ENCODE peak calls at places on chromosomes 3 and 15, in four cellular contexts. One of them, this sample, is unnamed. For H3K4me1, the result is how much of the 10 kb centered on the place peaks cover.

GRCh38 chr3:38563070-38563901 is 67.1 kb downstream of the EXOG start:
- DNase-seq in MM.1S: no peak
- DNase-seq in right atrium auricular region: no peak
- DNase-seq in lower lobe of right lung: peak
- DNase-seq in this sample: no peak

GRCh38 chr3:171784387-171784786 is 25.9 kb downstream of the PLD1 start:
- DNase-seq in MM.1S: no peak
- DNase-seq in right atrium auricular region: no peak
- DNase-seq in lower lobe of right lung: no peak
- DNase-seq in this sample: no peak

GRCh38 chr3:148943531-148944200 is 47.7 kb upstream of the GYG1 start:
- DNase-seq in MM.1S: peak
- DNase-seq in right atrium auricular region: no peak
- DNase-seq in lower lobe of right lung: no peak
- DNase-seq in this sample: no peak

GRCh38 chr15:40336129-40337122 is 4.3 kb downstream of the CCDC9B start:
- DNase-seq in MM.1S: peak
- DNase-seq in right atrium auricular region: no peak
- DNase-seq in lower lobe of right lung: no peak
- DNase-seq in this sample: no peak

GRCh38 chr3:17747184-17747889 is 4.9 kb upstream of the TBC1D5 start:
- DNase-seq in MM.1S: peak
- DNase-seq in right atrium auricular region: no peak
- DNase-seq in lower lobe of right lung: no peak
- DNase-seq in this sample: no peak

GRCh38 chr3:38829404-38829803 is 13.4 kb upstream of the SCN10A start:
- DNase-seq in MM.1S: no peak
- DNase-seq in right atrium auricular region: peak
- DNase-seq in lower lobe of right lung: no peak
- DNase-seq in this sample: peak

GRCh38 chr15:56291741-56292140 is 48.1 kb upstream of the RFX7 start:
- DNase-seq in MM.1S: no peak
- DNase-seq in right atrium auricular region: no peak
- DNase-seq in lower lobe of right lung: no peak
- DNase-seq in this sample: no peak

GRCh38 chr3:125231895-125232294 is 19.3 kb upstream of the SLC12A8 start:
- DNase-seq in MM.1S: no peak
- DNase-seq in right atrium auricular region: no peak
- DNase-seq in lower lobe of right lung: no peak
- DNase-seq in this sample: no peak

GRCh38 chr15:30649952-30650929 is 24.3 kb downstream of the ARHGAP11B start:
- DNase-seq in MM.1S: no peak
- DNase-seq in right atrium auricular region: no peak
- DNase-seq in lower lobe of right lung: no peak
- DNase-seq in this sample: no peak

GRCh38 chr3:33664195-33664594 is 53.9 kb downstream of the CLASP2 start:
- DNase-seq in MM.1S: no peak
- DNase-seq in right atrium auricular region: no peak
- DNase-seq in lower lobe of right lung: no peak
- DNase-seq in this sample: no peak

GRCh38 chr15:25799906-25800700 is 63.0 kb downstream of the ATP10A start:
- DNase-seq in MM.1S: no peak
- DNase-seq in right atrium auricular region: peak
- DNase-seq in lower lobe of right lung: no peak
- DNase-seq in this sample: no peak

GRCh38 chr3:40268708-40269524 is 40.6 kb upstream of the EIF1B start:
- DNase-seq in MM.1S: no peak
- DNase-seq in right atrium auricular region: no peak
- DNase-seq in lower lobe of right lung: no peak
- DNase-seq in this sample: no peak

GRCh38 chr3:106825962-106826605 is 551.2 kb upstream of the CCDC54 start:
- DNase-seq in MM.1S: no peak
- DNase-seq in right atrium auricular region: no peak
- DNase-seq in lower lobe of right lung: no peak
- DNase-seq in this sample: no peak

GRCh38 chr15:66758844-66759243 is 56.8 kb downstream of the SMAD6 start:
- DNase-seq in MM.1S: no peak
- DNase-seq in right atrium auricular region: no peak
- DNase-seq in lower lobe of right lung: no peak
- DNase-seq in this sample: no peak

GRCh38 chr15:66755298-66756068 is 53.4 kb downstream of the SMAD6 start:
- DNase-seq in MM.1S: no peak
- DNase-seq in right atrium auricular region: no peak
- DNase-seq in lower lobe of right lung: no peak
- DNase-seq in this sample: peak

GRCh38 chr15:66756220-66756769 is 54.3 kb downstream of the SMAD6 start:
- DNase-seq in MM.1S: no peak
- DNase-seq in right atrium auricular region: no peak
- DNase-seq in lower lobe of right lung: no peak
- DNase-seq in this sample: no peak

GRCh38 chr15:66757030-66757429 is 55.0 kb downstream of the SMAD6 start:
- DNase-seq in MM.1S: no peak
- DNase-seq in right atrium auricular region: no peak
- DNase-seq in lower lobe of right lung: no peak
- DNase-seq in this sample: no peak

DNA sequence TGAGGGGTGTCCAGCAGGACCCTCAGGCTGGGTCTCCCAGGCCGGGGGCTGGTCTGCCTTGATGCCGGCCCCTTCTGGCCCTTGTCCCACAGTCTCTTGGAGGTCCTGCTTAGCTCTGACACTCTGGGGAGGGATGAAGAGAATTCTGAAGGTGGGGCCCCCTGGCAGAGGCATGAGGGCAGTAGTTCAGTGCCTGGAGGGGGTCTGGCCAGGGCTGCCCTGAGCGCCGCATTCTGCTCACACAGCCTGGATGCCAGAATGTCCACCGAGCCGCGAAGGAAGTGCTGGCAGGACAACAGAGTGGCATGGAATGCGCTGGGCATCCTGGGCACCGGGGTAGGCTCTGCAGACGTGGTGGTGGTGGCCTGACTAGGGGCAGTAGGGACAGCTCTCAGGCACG is 55.5 kb downstream of the SMAD6 start:
- DNase-seq in MM.1S: no peak
- DNase-seq in right atrium auricular region: no peak
- DNase-seq in lower lobe of right lung: no peak
- DNase-seq in this sample: no peak
- H3K4me1 ChIP-seq in MM.1S: under half
- H3K4me1 ChIP-seq in right atrium auricular region: half or more
- H3K4me1 ChIP-seq in lower lobe of right lung: half or more
- H3K4me1 ChIP-seq in this sample: under half

DNA sequence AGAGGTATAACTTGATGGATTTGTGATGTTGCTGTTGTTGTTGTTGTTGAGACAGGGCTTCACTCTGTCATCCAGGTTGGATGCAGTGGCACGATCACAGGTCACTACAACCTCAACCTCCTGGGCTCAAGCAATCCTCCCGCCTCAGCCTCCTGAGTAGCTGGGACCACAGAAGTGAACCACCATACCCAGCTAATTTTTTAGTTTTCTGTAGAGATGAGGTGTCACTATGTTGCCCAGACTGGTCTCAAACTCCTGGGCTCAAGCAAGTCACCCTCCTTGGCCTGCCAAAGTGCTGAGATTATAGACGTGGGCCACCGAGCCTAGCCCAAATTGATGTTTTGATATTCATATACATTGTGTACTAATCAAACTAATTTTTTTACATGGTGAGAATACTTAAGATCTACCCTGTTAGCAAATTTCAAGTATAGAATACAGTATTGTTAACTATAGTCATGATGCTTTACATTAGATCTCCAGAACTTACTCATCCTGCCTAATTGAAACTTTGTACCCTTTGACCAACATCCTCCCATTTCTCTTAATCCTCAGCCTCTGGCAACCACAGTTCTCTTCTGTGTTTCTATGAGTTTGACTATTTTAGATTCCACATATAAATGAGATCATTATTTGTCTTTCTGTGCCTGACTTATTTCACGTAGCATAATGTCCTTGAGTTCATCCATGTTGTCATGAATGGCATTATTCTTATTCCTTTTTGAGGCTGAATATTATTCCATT is 23.2 kb downstream of the LMCD1 start:
- DNase-seq in MM.1S: no peak
- DNase-seq in right atrium auricular region: no peak
- DNase-seq in lower lobe of right lung: no peak
- DNase-seq in this sample: no peak
- H3K4me3 ChIP-seq in MM.1S: no peak
- H3K4me3 ChIP-seq in right atrium auricular region: no peak
- H3K4me3 ChIP-seq in lower lobe of right lung: no peak
- H3K4me3 ChIP-seq in this sample: no peak

GRCh38 chr15:33324609-33325008 is 13.8 kb downstream of the RYR3 start:
- DNase-seq in MM.1S: no peak
- DNase-seq in right atrium auricular region: no peak
- DNase-seq in lower lobe of right lung: no peak
- DNase-seq in this sample: no peak

GRCh38 chr15:33326908-33327307 is 16.1 kb downstream of the RYR3 start:
- DNase-seq in MM.1S: no peak
- DNase-seq in right atrium auricular region: no peak
- DNase-seq in lower lobe of right lung: no peak
- DNase-seq in this sample: no peak

GRCh38 chr15:33320017-33320416 is 9.2 kb downstream of the RYR3 start:
- DNase-seq in MM.1S: no peak
- DNase-seq in right atrium auricular region: no peak
- DNase-seq in lower lobe of right lung: no peak
- DNase-seq in this sample: no peak

DNA sequence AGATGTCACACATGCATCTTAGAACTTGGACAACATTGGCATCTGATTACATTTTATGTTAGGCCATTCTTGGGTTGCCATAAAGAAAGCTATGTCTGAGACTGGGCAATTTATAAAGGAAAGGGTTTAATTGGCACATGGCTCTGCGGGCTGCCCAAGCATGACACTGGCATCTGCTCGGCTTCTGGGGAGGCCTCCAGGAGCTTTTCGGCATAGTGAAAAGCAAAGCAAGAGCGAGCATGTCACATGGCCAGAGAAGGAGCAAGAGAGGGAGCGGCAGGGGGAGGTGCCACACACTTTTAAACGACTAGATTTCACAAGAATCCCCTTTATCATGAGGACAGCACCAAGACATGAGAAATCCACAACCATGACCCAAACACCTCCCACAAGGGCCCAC is 11.3 kb downstream of the RYR3 start:
- DNase-seq in MM.1S: no peak
- DNase-seq in right atrium auricular region: no peak
- DNase-seq in lower lobe of right lung: no peak
- DNase-seq in this sample: no peak
- H3K4me1 ChIP-seq in MM.1S: under half
- H3K4me1 ChIP-seq in right atrium auricular region: under half
- H3K4me1 ChIP-seq in lower lobe of right lung: under half
- H3K4me1 ChIP-seq in this sample: under half

DNA sequence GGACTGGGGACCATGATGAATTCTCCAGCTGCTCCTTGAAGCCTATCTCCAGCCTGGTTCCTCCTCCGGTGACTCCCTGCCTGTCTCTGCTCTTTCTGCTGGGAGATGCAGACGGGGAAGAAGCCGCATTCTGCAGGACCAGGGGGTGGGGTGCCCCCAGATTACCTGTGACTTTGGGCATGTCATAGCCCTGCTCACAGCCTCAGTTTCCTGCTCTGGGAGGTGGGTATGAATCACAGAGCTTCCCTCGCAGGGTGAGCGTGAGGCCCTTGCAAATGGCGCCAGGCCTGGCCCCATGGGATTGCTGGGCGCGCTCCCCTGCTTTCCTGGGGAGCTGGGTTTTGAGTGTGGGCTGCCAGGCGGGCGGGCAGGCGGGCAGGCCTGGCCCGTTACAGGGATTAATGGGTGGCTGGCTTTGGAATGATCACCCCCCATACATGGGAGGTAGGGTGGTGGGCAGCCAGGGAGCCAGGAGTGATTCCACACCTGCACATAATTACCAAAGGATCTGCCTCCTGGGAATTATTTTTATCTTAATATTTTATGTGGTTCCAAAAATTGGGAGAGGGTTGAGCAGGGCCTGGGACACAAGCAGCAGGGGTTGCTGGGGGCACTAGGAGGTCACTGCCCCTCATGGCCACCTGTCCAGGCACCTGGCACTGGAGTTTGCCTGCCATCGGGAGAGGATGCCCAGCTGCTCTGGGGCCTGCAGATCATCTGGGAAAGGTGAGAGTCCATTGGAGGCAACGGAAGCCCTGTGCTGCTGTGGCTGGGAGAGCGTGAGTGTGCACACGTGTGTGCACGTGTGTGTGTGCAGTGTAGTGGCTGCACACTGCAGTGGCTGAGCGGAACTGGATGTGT is 106.8 kb downstream of the WNT7A start:
- DNase-seq in MM.1S: no peak
- DNase-seq in right atrium auricular region: no peak
- DNase-seq in lower lobe of right lung: no peak
- DNase-seq in this sample: no peak
- H3K4me3 ChIP-seq in MM.1S: no peak
- H3K4me3 ChIP-seq in right atrium auricular region: no peak
- H3K4me3 ChIP-seq in lower lobe of right lung: no peak
- H3K4me3 ChIP-seq in this sample: no peak

GRCh38 chr3:52005571-52005986 is 9.9 kb upstream of the RPL29 start:
- DNase-seq in MM.1S: no peak
- DNase-seq in right atrium auricular region: no peak
- DNase-seq in lower lobe of right lung: no peak
- DNase-seq in this sample: no peak
- H3K4me1 ChIP-seq in MM.1S: under half
- H3K4me1 ChIP-seq in right atrium auricular region: half or more
- H3K4me1 ChIP-seq in lower lobe of right lung: under half
- H3K4me1 ChIP-seq in this sample: under half

GRCh38 chr15:77068633-77069032 is 2.3 kb downstream of the TSPAN3 start:
- DNase-seq in MM.1S: no peak
- DNase-seq in right atrium auricular region: no peak
- DNase-seq in lower lobe of right lung: no peak
- DNase-seq in this sample: no peak
- H3K4me3 ChIP-seq in MM.1S: no peak
- H3K4me3 ChIP-seq in right atrium auricular region: no peak
- H3K4me3 ChIP-seq in lower lobe of right lung: peak
- H3K4me3 ChIP-seq in this sample: no peak

GRCh38 chr3:48743773-48744172 is 26.8 kb upstream of the IP6K2 start:
- DNase-seq in MM.1S: no peak
- DNase-seq in right atrium auricular region: no peak
- DNase-seq in lower lobe of right lung: no peak
- DNase-seq in this sample: no peak
- H3K4me1 ChIP-seq in MM.1S: under half
- H3K4me1 ChIP-seq in right atrium auricular region: under half
- H3K4me1 ChIP-seq in lower lobe of right lung: under half
- H3K4me1 ChIP-seq in this sample: under half

GRCh38 chr3:83633758-83634157 is 1325.0 kb upstream of the CADM2 start:
- DNase-seq in MM.1S: no peak
- DNase-seq in right atrium auricular region: no peak
- DNase-seq in lower lobe of right lung: no peak
- DNase-seq in this sample: no peak

DNA sequence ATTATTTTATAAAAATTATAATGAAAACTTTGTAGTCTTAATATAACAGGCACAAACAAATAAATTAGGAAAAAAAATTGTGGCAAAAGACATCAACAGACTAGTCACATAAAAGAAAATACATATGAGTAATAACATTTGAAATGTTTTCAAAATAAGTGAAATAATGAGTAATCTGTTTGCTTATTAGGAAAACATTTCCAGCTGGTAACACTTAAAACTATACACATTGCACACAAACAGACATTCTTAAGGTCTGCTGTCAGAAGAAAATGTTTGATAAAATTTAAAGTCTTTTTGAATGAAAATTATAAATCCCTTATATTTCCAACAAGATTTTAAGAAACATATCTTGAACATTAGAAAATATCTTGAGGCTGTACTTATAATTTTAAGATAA is 1326.3 kb upstream of the CADM2 start:
- DNase-seq in MM.1S: no peak
- DNase-seq in right atrium auricular region: no peak
- DNase-seq in lower lobe of right lung: no peak
- DNase-seq in this sample: no peak
- H3K4me3 ChIP-seq in MM.1S: no peak
- H3K4me3 ChIP-seq in right atrium auricular region: no peak
- H3K4me3 ChIP-seq in lower lobe of right lung: no peak
- H3K4me3 ChIP-seq in this sample: no peak